ENCODE peak calls at places on chromosomes 4 and X, in six cellular contexts. R is tibial nerve, U is right lobe of liver, D is testis, Y is heart left ventricle, V is H9. T is an unnamed sample.
A peak's percentile ranks its signal among the peaks of the same experiment; 100 is the strongest.

GRCh38 chr4:111605111-111605510 is 540.1 kb upstream of the FAM241A start:
- DNase-seq in R (no peak), U (no peak), D (no peak), Y (no peak), V (no peak), T (no peak)

GRCh38 chrX:3230496-3230895 is 116.0 kb downstream of the MXRA5 start:
- DNase-seq in R (no peak), U (no peak), D (no peak), Y (no peak), V (no peak), T (no peak)

GRCh38 chr4:3702551-3703221 is 63.5 kb upstream of the ADRA2C start:
- DNase-seq in R (peak; percentile 1), U (no peak), D (no peak), Y (no peak), V (no peak), T (no peak)

GRCh38 chr4:7699040-7699439 is 240.6 kb downstream of the AFAP1 start:
- DNase-seq in R (peak; percentile 43), U (no peak), D (peak; percentile 57), Y (peak; percentile 57), V (no peak), T (peak; percentile 69)

GRCh38 chrX:132375941-132376340 is 112.9 kb downstream of the MBNL3 start:
- DNase-seq in R (no peak), U (no peak), D (no peak), Y (no peak), V (no peak), T (no peak)

GRCh38 chrX:84907324-84907946 is 96.2 kb upstream of the APOOL start:
- DNase-seq in R (no peak), U (no peak), D (no peak), Y (no peak), V (no peak), T (no peak)

GRCh38 chrX:16418650-16419049 is 231.3 kb upstream of the S100G start:
- DNase-seq in R (no peak), U (no peak), D (no peak), Y (no peak), V (no peak), T (no peak)

GRCh38 chr4:90419124-90419711 is 292.0 kb downstream of the CCSER1 start:
- DNase-seq in R (no peak), U (no peak), D (no peak), Y (no peak), V (no peak), T (no peak)

GRCh38 chrX:2903366-2903765 is 25.8 kb downstream of the ARSD start:
- DNase-seq in R (no peak), U (no peak), D (no peak), Y (no peak), V (no peak), T (no peak)

GRCh38 chrX:5113128-5113527 is 1115.5 kb downstream of the NLGN4X start:
- DNase-seq in R (no peak), U (no peak), D (no peak), Y (no peak), V (no peak), T (no peak)

DNA sequence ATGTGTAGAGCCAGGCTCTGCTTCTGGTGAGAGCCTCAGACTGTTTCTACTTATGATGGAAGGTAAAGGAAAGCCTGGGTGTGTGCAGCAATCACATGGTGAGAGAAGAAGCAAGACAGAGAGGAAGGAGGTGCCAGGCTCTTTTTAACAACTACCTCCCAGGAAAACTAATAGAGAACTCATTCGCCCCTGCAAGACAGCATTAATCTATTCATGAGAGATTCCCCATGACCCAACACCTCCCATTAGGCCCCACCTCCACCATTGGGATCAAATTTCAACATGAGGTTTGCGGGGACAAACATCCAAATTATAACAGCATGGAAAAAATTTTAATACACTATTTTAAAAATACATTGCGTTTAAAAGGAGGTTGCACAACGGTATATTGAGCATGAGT is 24.7 kb upstream of the GRIA3 start:
- DNase-seq in R (no peak), U (no peak), D (no peak), Y (no peak), V (no peak), T (no peak)
- H3K27me3 ChIP-seq in R (no peaks in the 10 kb centered on the region), U (no peaks in the 10 kb centered on the region), D (no peaks in the 10 kb centered on the region), Y (no peaks in the 10 kb centered on the region), V (no peaks in the 10 kb centered on the region), T (no peaks in the 10 kb centered on the region)

DNA sequence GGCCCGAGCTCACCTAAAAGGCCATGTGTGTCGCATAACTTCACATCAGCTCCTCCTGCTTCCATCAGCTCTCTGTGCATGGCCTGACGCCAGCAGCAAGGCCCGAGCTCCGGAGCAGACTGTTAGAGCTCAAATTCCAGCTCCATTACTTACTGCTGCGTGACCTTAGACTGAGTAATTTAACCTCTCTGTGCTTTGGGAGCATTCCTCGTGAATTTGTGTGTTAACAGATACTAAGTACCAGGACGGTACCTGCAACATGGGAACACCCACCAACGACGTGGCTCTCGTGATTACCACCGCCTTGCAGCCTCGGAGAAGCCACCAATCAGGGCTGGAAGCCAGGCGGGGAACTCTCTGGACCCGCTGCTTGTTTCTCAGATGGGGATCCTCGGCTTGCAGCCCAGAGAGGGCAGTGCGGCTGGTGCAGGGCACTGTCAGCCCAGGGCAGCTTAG is 12.9 kb downstream of the LETM1 start:
- DNase-seq in R (no peak), U (no peak), D (peak; percentile 65), Y (no peak), V (no peak), T (no peak)
- H3K27ac ChIP-seq in R (peak overlapping the region; percentile 54), U (no peak overlapping the region), D (peak overlapping the region; percentile 73), Y (peak overlapping the region; percentile 49), V (no peak overlapping the region), T (no peak overlapping the region)

GRCh38 chr4:182139481-182139880 is 103.7 kb upstream of the TENM3 start:
- DNase-seq in R (no peak), U (no peak), D (no peak), Y (no peak), V (no peak), T (no peak)
- H3K27me3 ChIP-seq in R (no peaks in the 10 kb centered on the region), U (no peaks in the 10 kb centered on the region), D (no peaks in the 10 kb centered on the region), Y (peaks cover 63% of the 10 kb centered on the region), V (peaks cover 4% of the 10 kb centered on the region), T (no peaks in the 10 kb centered on the region)

GRCh38 chr4:99207911-99208718 is 10.9 kb downstream of the ADH6 start:
- DNase-seq in R (no peak), U (no peak), D (no peak), Y (no peak), V (no peak), T (no peak)
- H3K27ac ChIP-seq in R (no peak overlapping the region), U (peak overlapping the region; percentile 51), D (no peak overlapping the region), Y (no peak overlapping the region), V (no peak overlapping the region), T (no peak overlapping the region)

GRCh38 chrX:69386681-69387080 is 117.4 kb upstream of the NALF2 start:
- DNase-seq in R (no peak), U (no peak), D (no peak), Y (no peak), V (no peak), T (no peak)

GRCh38 chrX:69389221-69389620 is 114.9 kb upstream of the NALF2 start:
- DNase-seq in R (no peak), U (no peak), D (no peak), Y (no peak), V (no peak), T (no peak)

GRCh38 chrX:69387559-69388487 is 116.3 kb upstream of the NALF2 start:
- DNase-seq in R (no peak), U (peak; percentile 62), D (peak; percentile 36), Y (peak; percentile 33), V (peak; percentile 88), T (peak; percentile 36)

DNA sequence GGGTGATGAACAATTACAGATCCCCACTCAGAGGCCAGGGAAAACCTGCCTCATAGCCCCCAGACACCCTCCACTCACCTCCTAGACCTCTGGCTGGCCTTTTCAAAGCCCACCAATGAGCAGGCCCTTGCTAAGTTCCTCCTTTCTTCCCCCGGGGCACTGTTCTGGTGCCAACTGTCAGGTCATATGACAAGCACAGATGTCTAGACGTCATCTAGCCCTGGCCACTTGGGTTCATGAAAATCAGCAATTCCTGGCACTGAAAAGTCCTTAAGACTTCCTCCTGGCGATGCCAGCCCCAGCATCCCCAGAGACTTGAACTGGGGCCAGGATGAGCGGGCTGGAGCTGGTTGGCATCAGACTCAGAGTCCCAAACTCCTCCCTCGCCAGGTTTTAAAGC is 115.6 kb upstream of the NALF2 start:
- DNase-seq in R (no peak), U (no peak), D (no peak), Y (peak; percentile 13), V (no peak), T (peak; percentile 12)
- H3K27me3 ChIP-seq in R (no peaks in the 10 kb centered on the region), U (no peaks in the 10 kb centered on the region), D (no peaks in the 10 kb centered on the region), Y (peaks cover 28% of the 10 kb centered on the region), V (no peaks in the 10 kb centered on the region), T (peaks cover 36% of the 10 kb centered on the region)

GRCh38 chrX:153974003-153974725 is 1.6 kb downstream of the TMEM187 start:
- DNase-seq in R (no peak), U (no peak), D (no peak), Y (no peak), V (peak; percentile 20), T (peak; percentile 42)
- H3K27ac ChIP-seq in R (peak overlapping the region; percentile 95), U (peak overlapping the region; percentile 98), D (peak overlapping the region; percentile 98), Y (peak overlapping the region; percentile 99), V (no peak overlapping the region), T (peak overlapping the region; percentile 97)

GRCh38 chr4:143701365-143701764 is 890 bp upstream of the FREM3 start:
- DNase-seq in R (no peak), U (no peak), D (no peak), Y (no peak), V (no peak), T (no peak)

GRCh38 chr4:143700060-143700419 is 435 bp downstream of the FREM3 start:
- DNase-seq in R (no peak), U (no peak), D (no peak), Y (no peak), V (peak; percentile 46), T (peak; percentile 20)

GRCh38 chr4:143699331-143700059 is 980 bp downstream of the FREM3 start:
- DNase-seq in R (no peak), U (no peak), D (no peak), Y (no peak), V (peak; percentile 30), T (no peak)

GRCh38 chr4:143700420-143701352 is at the start of gene FREM3:
- DNase-seq in R (no peak), U (peak; percentile 21), D (no peak), Y (no peak), V (peak; percentile 75), T (no peak)
- H3K27me3 ChIP-seq in R (no peaks in the 10 kb centered on the region), U (peaks cover 8% of the 10 kb centered on the region), D (no peaks in the 10 kb centered on the region), Y (peaks cover 36% of the 10 kb centered on the region), V (peaks cover 21% of the 10 kb centered on the region), T (peaks cover 4% of the 10 kb centered on the region)

GRCh38 chr4:55851885-55852284 is 1.6 kb upstream of the EXOC1 start:
- DNase-seq in R (no peak), U (no peak), D (no peak), Y (no peak), V (no peak), T (no peak)
- H3K27ac ChIP-seq in R (no peak overlapping the region), U (no peak overlapping the region), D (no peak overlapping the region), Y (no peak overlapping the region), V (no peak overlapping the region), T (no peak overlapping the region)